ENCODE peak calls at places on chromosomes 4 and X, in nine cellular contexts. Y is esophagus squamous epithelium, W is Peyer's patch, J is fibroblast of pulmonary artery, S is heart right ventricle, Z is neural crest cell, D is glutamatergic neuron, T is stomach, E is ovary. A is an unnamed sample.

GRCh38 chr4:53189011-53189410 is 176.8 kb downstream of the SCFD2 start:
- DNase-seq in Y (no peak), W (no peak), J (peak), S (no peak), Z (no peak), D (no peak), T (no peak), E (no peak), A (no peak)

GRCh38 chr4:38310446-38311043 is 350.3 kb downstream of the PTTG2 start:
- DNase-seq in Y (no peak), W (peak), J (no peak), S (no peak), Z (no peak), D (no peak), T (no peak), E (no peak), A (peak)

GRCh38 chr4:47686294-47686872 is 151.5 kb downstream of the CORIN start:
- DNase-seq in Y (no peak), W (peak), J (peak), S (peak), Z (peak), D (peak), T (peak), E (no peak), A (peak)

GRCh38 chr4:147157860-147158701 is 212.4 kb upstream of the TTC29 start:
- DNase-seq in Y (no peak), W (no peak), J (peak), S (peak), Z (peak), D (peak), T (peak), E (peak), A (peak)

GRCh38 chr4:82005153-82005552 is 368.6 kb downstream of the HNRNPD start:
- DNase-seq in Y (no peak), W (no peak), J (no peak), S (no peak), Z (no peak), D (no peak), T (no peak), E (no peak), A (no peak)

GRCh38 chrX:25022499-25023325 is 6.9 kb upstream of the ARX start:
- DNase-seq in Y (no peak), W (no peak), J (no peak), S (no peak), Z (no peak), D (peak), T (no peak), E (no peak), A (peak)

GRCh38 chr4:23856630-23857029 is 33.2 kb downstream of the PPARGC1A start:
- DNase-seq in Y (no peak), W (no peak), J (no peak), S (peak), Z (no peak), D (no peak), T (peak), E (no peak), A (no peak)

GRCh38 chr4:17475481-17475880 is 36.4 kb downstream of the QDPR start:
- DNase-seq in Y (no peak), W (no peak), J (peak), S (no peak), Z (no peak), D (no peak), T (no peak), E (no peak), A (no peak)

GRCh38 chr4:68175562-68176155 is 46.0 kb upstream of the TMPRSS11F start:
- DNase-seq in Y (no peak), W (no peak), J (peak), S (no peak), Z (peak), D (peak), T (no peak), E (no peak), A (peak)

GRCh38 chr4:165971941-165972340 is 98.9 kb downstream of the TLL1 start:
- DNase-seq in Y (no peak), W (no peak), J (no peak), S (no peak), Z (no peak), D (no peak), T (no peak), E (no peak), A (no peak)

GRCh38 chr4:25457053-25457715 is 80.1 kb downstream of the ANAPC4 start:
- DNase-seq in Y (no peak), W (no peak), J (peak), S (no peak), Z (no peak), D (no peak), T (no peak), E (no peak), A (no peak)

GRCh38 chrX:124240422-124240821 is 92.0 kb upstream of the TEX13D start:
- DNase-seq in Y (no peak), W (no peak), J (no peak), S (no peak), Z (no peak), D (no peak), T (no peak), E (no peak), A (no peak)

GRCh38 chr4:186724861-186725419 is 1.3 kb upstream of the FAT1 start:
- DNase-seq in Y (no peak), W (no peak), J (peak), S (no peak), Z (peak), D (no peak), T (no peak), E (peak), A (peak)

GRCh38 chrX:47623540-47624027 is 3.9 kb upstream of the SYN1 start:
- DNase-seq in Y (no peak), W (peak), J (peak), S (peak), Z (peak), D (peak), T (no peak), E (peak), A (peak)

GRCh38 chrX:20066968-20067708 is 49.6 kb downstream of the MAP7D2 start:
- DNase-seq in Y (no peak), W (no peak), J (peak), S (no peak), Z (no peak), D (no peak), T (no peak), E (no peak), A (no peak)

GRCh38 chrX:57932266-57932665 is 22.0 kb upstream of the ZXDA start:
- DNase-seq in Y (no peak), W (no peak), J (no peak), S (no peak), Z (no peak), D (no peak), T (no peak), E (no peak), A (no peak)
- TF ChIP-seq CTCF in Y (no peak), W (no peak), J (no peak), S (no peak), Z (no peak), D (no peak), T (no peak), E (no peak), A (no peak)

GRCh38 chr4:12173496-12173895 is 744.8 kb upstream of the HS3ST1 start:
- DNase-seq in Y (no peak), W (no peak), J (no peak), S (no peak), Z (no peak), D (no peak), T (no peak), E (no peak), A (no peak)

GRCh38 chr4:12178614-12179263 is 750.0 kb upstream of the HS3ST1 start:
- DNase-seq in Y (no peak), W (no peak), J (no peak), S (no peak), Z (no peak), D (no peak), T (no peak), E (no peak), A (no peak)

DNA sequence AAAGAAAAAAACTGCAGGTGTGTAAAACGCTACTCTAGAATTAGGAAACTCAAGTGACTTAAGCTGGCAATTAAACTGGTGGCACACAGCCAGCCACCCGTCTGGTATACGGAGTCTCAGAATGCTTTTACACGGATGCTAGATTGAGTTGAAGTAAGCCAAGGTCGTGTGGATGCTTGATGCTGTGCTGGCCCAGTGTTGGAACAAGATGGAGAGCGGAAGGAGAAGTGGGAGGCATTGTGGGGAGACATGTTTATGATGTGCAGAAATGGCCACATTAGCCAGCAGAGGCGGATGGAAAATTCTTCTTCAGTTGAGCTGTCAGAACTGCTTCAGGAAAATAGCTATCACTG is 750.5 kb upstream of the HS3ST1 start:
- DNase-seq in Y (no peak), W (no peak), J (no peak), S (peak), Z (no peak), D (no peak), T (no peak), E (peak), A (no peak)
- TF ChIP-seq CTCF in Y (no peak), W (no peak), J (no peak), S (no peak), Z (no peak), D (no peak), T (no peak), E (no peak), A (no peak)

GRCh38 chr4:11623726-11624037 is 195.0 kb upstream of the HS3ST1 start:
- DNase-seq in Y (no peak), W (peak), J (peak), S (no peak), Z (no peak), D (no peak), T (peak), E (no peak), A (peak)
- TF ChIP-seq CTCF in Y (peak), W (no peak), J (peak), S (peak), Z (peak), D (no peak), T (peak), E (no peak), A (peak)

GRCh38 chrX:115892787-115893671 is 277.5 kb upstream of the AGTR2 start:
- DNase-seq in Y (no peak), W (peak), J (peak), S (no peak), Z (no peak), D (peak), T (peak), E (peak), A (peak)
- TF ChIP-seq CTCF in Y (peak), W (no peak), J (no peak), S (no peak), Z (no peak), D (no peak), T (no peak), E (peak), A (peak)

GRCh38 chr4:77862478-77863216 is at the start of gene MRPL1:
- DNase-seq in Y (peak), W (peak), J (peak), S (peak), Z (peak), D (peak), T (peak), E (peak), A (peak)
- TF ChIP-seq CTCF in Y (no peak), W (no peak), J (no peak), S (no peak), Z (peak), D (peak), T (no peak), E (no peak), A (no peak)

GRCh38 chrX:8668797-8669196 is 63.1 kb downstream of the ANOS1 start:
- DNase-seq in Y (no peak), W (no peak), J (no peak), S (no peak), Z (no peak), D (no peak), T (no peak), E (no peak), A (peak)
- TF ChIP-seq CTCF in Y (no peak), W (no peak), J (no peak), S (no peak), Z (no peak), D (no peak), T (no peak), E (no peak), A (no peak)

DNA sequence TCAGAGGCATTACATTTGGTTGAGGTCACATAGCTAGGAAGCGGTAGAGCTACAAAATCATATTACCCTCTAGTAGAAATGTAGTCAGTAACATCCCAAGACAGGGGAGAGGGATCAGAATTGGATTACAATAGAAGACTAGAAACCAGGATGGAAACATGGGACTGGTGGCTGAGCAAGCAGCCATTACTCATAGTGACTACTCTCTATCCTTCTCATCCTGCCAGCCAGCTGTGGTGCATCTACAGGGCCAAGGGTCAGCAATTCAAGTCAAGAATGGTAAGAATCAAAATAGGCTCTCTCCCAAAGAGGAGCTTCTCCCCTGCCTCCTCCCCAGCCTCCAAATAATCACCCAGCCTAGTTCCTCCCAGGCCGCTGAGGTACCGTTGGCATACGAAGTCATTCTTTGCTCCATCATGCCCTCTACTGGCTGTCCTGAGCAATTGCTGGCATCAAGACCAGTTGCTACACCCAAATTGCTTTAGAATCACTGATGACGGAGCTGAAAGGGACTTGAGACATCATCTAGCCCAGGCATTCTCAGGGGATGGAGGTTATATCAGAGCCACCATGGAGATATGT is 19.4 kb downstream of the AWAT2 start:
- DNase-seq in Y (no peak), W (no peak), J (peak), S (peak), Z (peak), D (peak), T (peak), E (no peak), A (peak)
- TF ChIP-seq CTCF in Y (peak), W (no peak), J (peak), S (peak), Z (peak), D (peak), T (peak), E (no peak), A (peak)

A was measured in endodermal cell.